ENCODE peak calls at places on chromosomes 16 and 17, in nine cellular contexts. S is AG04449, T is left ventricle myocardium inferior, M is pancreas, F is SJSA1, W is skeletal muscle cell, J is transverse colon, L is Peyer's patch, U is brain microvascular endothelial cell. X is an unnamed sample.
A peak's percentile ranks its signal among the peaks of the same experiment; 100 is the strongest.

GRCh38 chr16:24999856-25000447 is 15.2 kb downstream of the ARHGAP17 start:
- DNase-seq in S (no peak), T (no peak), M (peak; percentile 30), F (no peak), W (no peak), J (no peak), L (no peak), U (peak; percentile 45), X (peak; percentile 96)

GRCh38 chr17:2362016-2362415 is 24.7 kb downstream of the SGSM2 start:
- DNase-seq in S (no peak), T (no peak), M (no peak), F (no peak), W (no peak), J (no peak), L (no peak), U (no peak), X (no peak)

GRCh38 chr17:76292567-76292966 is 15.5 kb downstream of the QRICH2 start:
- DNase-seq in S (no peak), T (no peak), M (no peak), F (no peak), W (no peak), J (no peak), L (no peak), U (no peak), X (no peak)

GRCh38 chr17:76384222-76384986 is at the start of gene SPHK1:
- DNase-seq in S (no peak), T (peak; percentile 78), M (peak; percentile 63), F (peak; percentile 91), W (peak; percentile 62), J (peak; percentile 76), L (peak; percentile 81), U (peak; percentile 58), X (no peak)

GRCh38 chr17:10730956-10731879 is 1.4 kb upstream of the TMEM220 start:
- DNase-seq in S (no peak), T (no peak), M (no peak), F (no peak), W (no peak), J (no peak), L (peak; percentile 51), U (no peak), X (no peak)

GRCh38 chr16:25012525-25012991 is 2.6 kb downstream of the ARHGAP17 start:
- DNase-seq in S (peak; percentile 66), T (no peak), M (no peak), F (peak; percentile 76), W (peak; percentile 69), J (peak; percentile 59), L (peak; percentile 71), U (peak; percentile 70), X (no peak)

GRCh38 chr17:36066365-36066945 is 2.4 kb downstream of the CCL18 start:
- DNase-seq in S (no peak), T (no peak), M (no peak), F (no peak), W (no peak), J (no peak), L (no peak), U (no peak), X (no peak)

GRCh38 chr17:50268040-50268439 is 6.2 kb upstream of the TMEM92 start:
- DNase-seq in S (no peak), T (no peak), M (no peak), F (no peak), W (no peak), J (peak; percentile 3), L (no peak), U (no peak), X (no peak)

GRCh38 chr16:23557779-23558330 is 328 bp downstream of the UBFD1 start:
- DNase-seq in S (no peak), T (no peak), M (no peak), F (no peak), W (no peak), J (peak; percentile 29), L (no peak), U (peak; percentile 5), X (peak; percentile 0)

GRCh38 chr17:50269477-50270429 is 4.5 kb upstream of the TMEM92 start:
- DNase-seq in S (no peak), T (peak; percentile 68), M (peak; percentile 32), F (peak; percentile 85), W (no peak), J (peak; percentile 73), L (peak; percentile 87), U (peak; percentile 88), X (peak; percentile 20)

GRCh38 chr16:87966685-87967185 is 15.5 kb downstream of the BANP start:
- DNase-seq in S (no peak), T (no peak), M (peak; percentile 40), F (peak; percentile 14), W (no peak), J (peak; percentile 45), L (no peak), U (no peak), X (no peak)

GRCh38 chr17:31411707-31412285 is 20.3 kb downstream of the RAB11FIP4 start:
- DNase-seq in S (no peak), T (no peak), M (no peak), F (no peak), W (no peak), J (no peak), L (no peak), U (no peak), X (no peak)

GRCh38 chr17:57989011-57989345 is 924 bp upstream of the VEZF1 start:
- DNase-seq in S (no peak), T (no peak), M (peak; percentile 32), F (no peak), W (no peak), J (peak; percentile 34), L (no peak), U (peak; percentile 24), X (no peak)

GRCh38 chr17:1491406-1492248 is 859 bp downstream of the MYO1C start:
- DNase-seq in S (no peak), T (peak; percentile 79), M (peak; percentile 60), F (no peak), W (no peak), J (peak; percentile 84), L (peak; percentile 83), U (no peak), X (no peak)

GRCh38 chr17:34723875-34724274 is 144.5 kb downstream of the TMEM132E start:
- DNase-seq in S (no peak), T (no peak), M (no peak), F (no peak), W (no peak), J (no peak), L (no peak), U (no peak), X (no peak)

GRCh38 chr17:54867634-54868033 is 33.0 kb upstream of the TOM1L1 start:
- DNase-seq in S (no peak), T (no peak), M (no peak), F (no peak), W (no peak), J (no peak), L (no peak), U (no peak), X (no peak)

GRCh38 chr17:77235370-77236080 is 94.8 kb downstream of the SEC14L1 start:
- DNase-seq in S (peak; percentile 79), T (peak; percentile 45), M (no peak), F (peak; percentile 93), W (peak; percentile 70), J (no peak), L (no peak), U (peak; percentile 60), X (no peak)

DNA sequence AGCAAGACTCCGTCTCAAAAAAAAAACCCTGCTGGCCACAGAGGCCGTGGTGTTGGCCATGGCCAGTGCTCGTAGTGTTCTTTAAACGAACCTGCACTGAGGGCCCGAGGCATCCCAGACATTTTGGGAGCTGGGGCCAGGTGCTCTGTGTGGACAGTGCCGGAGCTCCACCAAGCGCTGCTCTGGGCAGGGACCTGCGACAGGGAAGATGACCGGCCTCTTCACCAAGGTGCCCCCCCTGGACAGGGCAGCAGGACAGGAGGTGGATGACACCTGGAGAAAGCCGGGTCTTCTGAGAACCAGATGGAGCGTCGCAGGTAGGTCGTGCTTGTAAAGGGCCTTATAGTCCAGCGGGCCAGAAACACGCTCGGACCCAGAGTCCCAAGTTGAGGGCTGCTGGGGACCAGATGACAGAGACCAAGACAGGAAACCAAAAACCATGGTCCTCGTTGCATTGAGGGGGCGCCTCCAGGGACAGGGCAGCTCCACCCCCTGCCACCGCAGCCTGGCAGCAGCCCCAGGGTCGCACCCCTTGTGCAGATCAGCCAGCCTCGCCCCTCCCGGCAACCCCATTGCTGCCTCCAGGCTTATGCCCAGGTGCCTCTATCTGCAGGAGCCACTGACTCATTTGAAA is 4.3 kb upstream of the NTN3 start:
- DNase-seq in S (no peak), T (no peak), M (no peak), F (no peak), W (no peak), J (no peak), L (no peak), U (no peak), X (no peak)
- H3K4me3 ChIP-seq in S (no peak overlapping the region), T (peak overlapping the region; percentile 74), M (no peak overlapping the region), F (no peak overlapping the region), W (peak overlapping the region; percentile 52), J (no peak overlapping the region), L (no peak overlapping the region), U (no peak overlapping the region), X (no peak overlapping the region)

GRCh38 chr16:716768-717325 is 1.9 kb downstream of the METRN start:
- DNase-seq in S (no peak), T (no peak), M (no peak), F (no peak), W (no peak), J (no peak), L (no peak), U (no peak), X (no peak)
- H3K4me3 ChIP-seq in S (peak overlapping the region; percentile 65), T (peak overlapping the region; percentile 91), M (peak overlapping the region; percentile 89), F (no peak overlapping the region), W (no peak overlapping the region), J (no peak overlapping the region), L (no peak overlapping the region), U (peak overlapping the region; percentile 55), X (peak overlapping the region; percentile 57)

GRCh38 chr16:29804455-29805231 is 1.7 kb upstream of the MAZ start:
- DNase-seq in S (no peak), T (peak; percentile 67), M (peak; percentile 52), F (peak; percentile 27), W (no peak), J (peak; percentile 37), L (peak; percentile 61), U (no peak), X (no peak)
- H3K4me3 ChIP-seq in S (peak overlapping the region; percentile 86), T (peak overlapping the region; percentile 97), M (peak overlapping the region; percentile 82), F (peak overlapping the region; percentile 47), W (peak overlapping the region; percentile 72), J (peak overlapping the region; percentile 82), L (peak overlapping the region; percentile 77), U (peak overlapping the region; percentile 78), X (peak overlapping the region; percentile 79)

GRCh38 chr17:44362479-44362963 is 1.1 kb downstream of the FAM171A2 start:
- DNase-seq in S (no peak), T (no peak), M (no peak), F (no peak), W (no peak), J (no peak), L (no peak), U (no peak), X (no peak)

GRCh38 chr17:44362056-44362355 is 1.6 kb downstream of the FAM171A2 start:
- DNase-seq in S (no peak), T (no peak), M (no peak), F (no peak), W (no peak), J (no peak), L (no peak), U (no peak), X (no peak)

GRCh38 chr17:44363613-44364159 is at the start of gene FAM171A2:
- DNase-seq in S (no peak), T (peak; percentile 60), M (peak; percentile 32), F (peak; percentile 43), W (no peak), J (peak; percentile 53), L (no peak), U (no peak), X (no peak)

GRCh38 chr17:44361292-44362055 is 2.2 kb downstream of the FAM171A2 start:
- DNase-seq in S (no peak), T (no peak), M (no peak), F (no peak), W (no peak), J (no peak), L (no peak), U (no peak), X (no peak)

GRCh38 chr17:44362964-44363612 is 565 bp downstream of the FAM171A2 start:
- DNase-seq in S (no peak), T (no peak), M (no peak), F (no peak), W (no peak), J (no peak), L (no peak), U (no peak), X (no peak)
- H3K4me3 ChIP-seq in S (peak overlapping the region; percentile 70), T (peak overlapping the region; percentile 79), M (peak overlapping the region; percentile 67), F (peak overlapping the region; percentile 89), W (peak overlapping the region; percentile 84), J (peak overlapping the region; percentile 62), L (peak overlapping the region; percentile 50), U (peak overlapping the region; percentile 64), X (peak overlapping the region; percentile 71)